ENCODE peak calls at places on chromosomes 5 and 9, in five cellular contexts. V is GM12878, E is HCT116, A is fibroblast of lung, F is H1. M is an unnamed sample. For H3K27me3, the result is how much of the 10 kb centered on the place peaks cover.

GRCh38 chr9:106590759-106591505 is 272.0 kb upstream of the ZNF462 start:
- DNase-seq in F (no peak), V (no peak), A (no peak), E (no peak), M (no peak)

GRCh38 chr9:94084314-94084713 is at the start of gene PTPDC1:
- DNase-seq in E (peak), A (peak), V (no peak), F (peak), M (peak)

GRCh38 chr5:58107704-58108103 is 352.2 kb downstream of the PLK2 start:
- DNase-seq in F (no peak), E (no peak), V (no peak), A (peak), M (peak)

GRCh38 chr5:132263548-132264261 is 6.2 kb downstream of the PDLIM4 start:
- DNase-seq in F (no peak), V (no peak), A (peak), E (no peak), M (peak)

GRCh38 chr5:129384736-129385135 is 75.4 kb upstream of the ADAMTS19 start:
- DNase-seq in V (no peak), A (peak), F (no peak), E (no peak), M (no peak)

GRCh38 chr5:168177831-168178450 is 113.5 kb upstream of the WWC1 start:
- DNase-seq in F (no peak), V (no peak), A (no peak), E (no peak), M (no peak)

GRCh38 chr5:147437161-147437596 is 72.7 kb downstream of the DPYSL3 start:
- DNase-seq in E (no peak), F (no peak), V (no peak), A (peak), M (no peak)

GRCh38 chr5:10400834-10401233 is 40.8 kb upstream of the ROPN1L start:
- DNase-seq in V (no peak), E (no peak), A (no peak), F (no peak), M (peak)

GRCh38 chr9:136900556-136900955 is 14.2 kb downstream of the TRAF2 start:
- DNase-seq in E (no peak), V (no peak), F (no peak), A (no peak), M (no peak)

GRCh38 chr9:136900988-136901515 is 14.7 kb downstream of the TRAF2 start:
- DNase-seq in F (no peak), A (no peak), E (no peak), V (no peak), M (no peak)

GRCh38 chr9:136901516-136902258 is 15.4 kb downstream of the TRAF2 start:
- DNase-seq in A (peak), V (peak), E (peak), F (no peak), M (peak)

GRCh38 chr9:136903041-136903554 is 16.8 kb downstream of the TRAF2 start:
- DNase-seq in A (no peak), V (no peak), F (no peak), E (no peak), M (no peak)

GRCh38 chr9:136902259-136902821 is 16.0 kb downstream of the TRAF2 start:
- DNase-seq in A (peak), F (no peak), E (no peak), V (peak), M (peak)
- H3K9ac ChIP-seq in A (no peak), F (no peak), E (peak), V (peak), M (peak)

GRCh38 chr5:139636975-139637408 is 11.2 kb upstream of the CXXC5 start:
- DNase-seq in E (no peak), V (peak), F (no peak), A (peak), M (peak)
- H3K4me3 ChIP-seq in E (peak), V (peak), F (no peak), A (peak), M (peak)

GRCh38 chr5:176732736-176733585 is 77.4 kb upstream of the UNC5A start:
- DNase-seq in V (no peak), E (no peak), F (no peak), A (no peak), M (no peak)
- H3K27me3 ChIP-seq in V (under half), E (under half), F (under half), A (under half), M (half or more)

GRCh38 chr5:18050344-18050743 is 416.1 kb downstream of the TAF11L14 start:
- DNase-seq in F (no peak), E (no peak), A (no peak), V (no peak), M (no peak)

GRCh38 chr5:18048449-18048848 is 414.2 kb downstream of the TAF11L14 start:
- DNase-seq in A (no peak), E (no peak), V (no peak), F (no peak), M (no peak)

GRCh38 chr5:18052569-18052968 is 418.3 kb downstream of the TAF11L14 start:
- DNase-seq in E (no peak), A (no peak), V (no peak), F (no peak), M (peak)
- H3K9ac ChIP-seq in E (no peak), A (no peak), V (no peak), F (no peak), M (no peak)

GRCh38 chr5:121915765-121916164 is 46.0 kb upstream of the SRFBP1 start:
- DNase-seq in F (no peak), E (no peak), A (peak), V (no peak), M (no peak)

GRCh38 chr5:121913397-121913796 is 48.4 kb upstream of the SRFBP1 start:
- DNase-seq in F (no peak), A (no peak), V (no peak), E (no peak), M (no peak)

GRCh38 chr5:121910036-121910435 is 51.7 kb upstream of the SRFBP1 start:
- DNase-seq in E (no peak), A (no peak), F (no peak), V (no peak), M (no peak)
- H3K4me3 ChIP-seq in E (no peak), A (no peak), F (no peak), V (no peak), M (no peak)

DNA sequence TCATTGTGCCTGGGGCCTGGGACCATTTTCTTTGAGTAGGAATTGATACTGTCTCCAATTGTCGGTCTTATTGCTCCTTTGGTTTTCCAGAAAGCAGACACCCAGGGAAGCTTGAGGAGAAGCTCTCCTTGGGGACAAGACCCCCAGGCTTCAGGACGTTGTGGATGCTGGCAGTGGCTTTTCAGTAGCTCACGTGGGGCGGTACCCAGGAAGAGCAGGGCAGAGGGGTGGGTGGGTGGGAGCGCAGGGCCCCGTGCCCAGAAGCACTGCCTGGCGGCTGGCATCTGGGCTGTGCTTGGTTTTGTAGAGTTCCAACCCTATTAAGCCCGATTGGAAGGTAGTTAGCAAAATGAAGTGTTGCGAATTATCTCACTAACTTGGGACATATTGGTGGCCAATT is 374.2 kb upstream of the IRX1 start:
- DNase-seq in E (no peak), F (no peak), A (no peak), V (no peak), M (no peak)
- H3K27me3 ChIP-seq in E (under half), F (under half), A (under half), V (under half), M (under half)

GRCh38 chr9:124776952-124777645 is at the start of gene OLFML2A:
- DNase-seq in V (no peak), E (no peak), F (no peak), A (no peak), M (peak)

GRCh38 chr9:124778575-124779367 is 1.8 kb downstream of the OLFML2A start:
- DNase-seq in A (no peak), V (no peak), E (no peak), F (no peak), M (no peak)

GRCh38 chr9:124779368-124780059 is 2.6 kb downstream of the OLFML2A start:
- DNase-seq in E (no peak), F (no peak), V (no peak), A (peak), M (peak)

GRCh38 chr9:124774131-124774978 is 2.6 kb upstream of the OLFML2A start:
- DNase-seq in F (peak), V (peak), A (peak), E (peak), M (peak)

GRCh38 chr9:124776613-124776951 is 351 bp upstream of the OLFML2A start:
- DNase-seq in E (no peak), V (no peak), F (no peak), A (no peak), M (no peak)
- H3K9ac ChIP-seq in E (peak), V (no peak), F (peak), A (no peak), M (peak)